ENCODE peak calls at places on chromosomes 16 and 17, in seven cellular contexts. One of them, this sample, is unnamed.

GRCh38 chr17:57697891-57698708 is 47.0 kb downstream of the CCDC182 start:
- DNase-seq in foreskin fibroblast: no peak
- DNase-seq in Calu3: no peak
- DNase-seq in mucosa of descending colon: no peak
- DNase-seq in Caco-2: no peak
- DNase-seq in fibroblast of pulmonary artery: no peak
- DNase-seq in activated CD8-positive, alpha-beta T cell treated with anti-CD3 and anti-CD28 coated beads for 36 hours: peak; percentile 54
- DNase-seq in this sample: no peak

GRCh38 chr17:68955181-68955841 is at the start of gene ABCA8:
- DNase-seq in foreskin fibroblast: peak; percentile 55
- DNase-seq in Calu3: no peak
- DNase-seq in mucosa of descending colon: no peak
- DNase-seq in Caco-2: no peak
- DNase-seq in fibroblast of pulmonary artery: peak; percentile 88
- DNase-seq in activated CD8-positive, alpha-beta T cell treated with anti-CD3 and anti-CD28 coated beads for 36 hours: no peak
- DNase-seq in this sample: no peak

GRCh38 chr17:42843358-42843934 is 934 bp upstream of the AOC2 start:
- DNase-seq in foreskin fibroblast: peak; percentile 56
- DNase-seq in Calu3: peak; percentile 61
- DNase-seq in mucosa of descending colon: no peak
- DNase-seq in Caco-2: peak; percentile 70
- DNase-seq in fibroblast of pulmonary artery: peak; percentile 85
- DNase-seq in activated CD8-positive, alpha-beta T cell treated with anti-CD3 and anti-CD28 coated beads for 36 hours: no peak
- DNase-seq in this sample: no peak

GRCh38 chr16:73082608-73083007 is 34.7 kb upstream of the ZFHX3 start:
- DNase-seq in foreskin fibroblast: peak; percentile 93
- DNase-seq in Calu3: no peak
- DNase-seq in mucosa of descending colon: no peak
- DNase-seq in Caco-2: no peak
- DNase-seq in fibroblast of pulmonary artery: peak; percentile 96
- DNase-seq in activated CD8-positive, alpha-beta T cell treated with anti-CD3 and anti-CD28 coated beads for 36 hours: no peak
- DNase-seq in this sample: no peak

GRCh38 chr16:66911801-66912200 is 6.9 kb downstream of the CDH16 start:
- DNase-seq in foreskin fibroblast: no peak
- DNase-seq in Calu3: no peak
- DNase-seq in mucosa of descending colon: peak; percentile 11
- DNase-seq in Caco-2: no peak
- DNase-seq in fibroblast of pulmonary artery: no peak
- DNase-seq in activated CD8-positive, alpha-beta T cell treated with anti-CD3 and anti-CD28 coated beads for 36 hours: no peak
- DNase-seq in this sample: no peak

GRCh38 chr17:3879591-3880417 is 13.0 kb downstream of the CAMKK1 start:
- DNase-seq in foreskin fibroblast: no peak
- DNase-seq in Calu3: no peak
- DNase-seq in mucosa of descending colon: peak; percentile 58
- DNase-seq in Caco-2: no peak
- DNase-seq in fibroblast of pulmonary artery: no peak
- DNase-seq in activated CD8-positive, alpha-beta T cell treated with anti-CD3 and anti-CD28 coated beads for 36 hours: no peak
- DNase-seq in this sample: no peak

GRCh38 chr16:29809850-29810698 is 1.9 kb upstream of the PRRT2 start:
- DNase-seq in foreskin fibroblast: no peak
- DNase-seq in Calu3: no peak
- DNase-seq in mucosa of descending colon: peak; percentile 57
- DNase-seq in Caco-2: no peak
- DNase-seq in fibroblast of pulmonary artery: no peak
- DNase-seq in activated CD8-positive, alpha-beta T cell treated with anti-CD3 and anti-CD28 coated beads for 36 hours: peak; percentile 76
- DNase-seq in this sample: no peak

GRCh38 chr17:11853321-11854151 is 143.7 kb downstream of the ZNF18 start:
- DNase-seq in foreskin fibroblast: no peak
- DNase-seq in Calu3: no peak
- DNase-seq in mucosa of descending colon: no peak
- DNase-seq in Caco-2: no peak
- DNase-seq in fibroblast of pulmonary artery: no peak
- DNase-seq in activated CD8-positive, alpha-beta T cell treated with anti-CD3 and anti-CD28 coated beads for 36 hours: no peak
- DNase-seq in this sample: no peak

GRCh38 chr17:975321-975982 is 4.1 kb downstream of the NXN start:
- DNase-seq in foreskin fibroblast: peak; percentile 60
- DNase-seq in Calu3: no peak
- DNase-seq in mucosa of descending colon: peak; percentile 6
- DNase-seq in Caco-2: no peak
- DNase-seq in fibroblast of pulmonary artery: no peak
- DNase-seq in activated CD8-positive, alpha-beta T cell treated with anti-CD3 and anti-CD28 coated beads for 36 hours: no peak
- DNase-seq in this sample: no peak

GRCh38 chr16:74268372-74268782 is 28.2 kb upstream of the PSMD7 start:
- DNase-seq in foreskin fibroblast: no peak
- DNase-seq in Calu3: no peak
- DNase-seq in mucosa of descending colon: no peak
- DNase-seq in Caco-2: no peak
- DNase-seq in fibroblast of pulmonary artery: no peak
- DNase-seq in activated CD8-positive, alpha-beta T cell treated with anti-CD3 and anti-CD28 coated beads for 36 hours: no peak
- DNase-seq in this sample: no peak

GRCh38 chr17:74785096-74785980 is 9.2 kb upstream of the NAT9 start:
- DNase-seq in foreskin fibroblast: no peak
- DNase-seq in Calu3: no peak
- DNase-seq in mucosa of descending colon: no peak
- DNase-seq in Caco-2: no peak
- DNase-seq in fibroblast of pulmonary artery: no peak
- DNase-seq in activated CD8-positive, alpha-beta T cell treated with anti-CD3 and anti-CD28 coated beads for 36 hours: peak; percentile 65
- DNase-seq in this sample: no peak

GRCh38 chr17:79046501-79047280 is 22.7 kb downstream of the C1QTNF1 start:
- DNase-seq in foreskin fibroblast: peak; percentile 35
- DNase-seq in Calu3: no peak
- DNase-seq in mucosa of descending colon: peak; percentile 23
- DNase-seq in Caco-2: no peak
- DNase-seq in fibroblast of pulmonary artery: no peak
- DNase-seq in activated CD8-positive, alpha-beta T cell treated with anti-CD3 and anti-CD28 coated beads for 36 hours: no peak
- DNase-seq in this sample: no peak

GRCh38 chr16:75532142-75532765 is 3.7 kb downstream of the CHST5 start:
- DNase-seq in foreskin fibroblast: no peak
- DNase-seq in Calu3: no peak
- DNase-seq in mucosa of descending colon: no peak
- DNase-seq in Caco-2: no peak
- DNase-seq in fibroblast of pulmonary artery: no peak
- DNase-seq in activated CD8-positive, alpha-beta T cell treated with anti-CD3 and anti-CD28 coated beads for 36 hours: no peak
- DNase-seq in this sample: no peak

GRCh38 chr17:68782829-68783228 is 172.4 kb downstream of the ABCA8 start:
- DNase-seq in foreskin fibroblast: peak; percentile 80
- DNase-seq in Calu3: no peak
- DNase-seq in mucosa of descending colon: no peak
- DNase-seq in Caco-2: no peak
- DNase-seq in fibroblast of pulmonary artery: no peak
- DNase-seq in activated CD8-positive, alpha-beta T cell treated with anti-CD3 and anti-CD28 coated beads for 36 hours: no peak
- DNase-seq in this sample: no peak

GRCh38 chr16:89373355-89374110 is 116.8 kb downstream of the ANKRD11 start:
- DNase-seq in foreskin fibroblast: peak; percentile 59
- DNase-seq in Calu3: no peak
- DNase-seq in mucosa of descending colon: no peak
- DNase-seq in Caco-2: peak; percentile 32
- DNase-seq in fibroblast of pulmonary artery: peak; percentile 73
- DNase-seq in activated CD8-positive, alpha-beta T cell treated with anti-CD3 and anti-CD28 coated beads for 36 hours: no peak
- DNase-seq in this sample: no peak

GRCh38 chr16:20430948-20431347 is 20.4 kb upstream of the ACSM2A start:
- DNase-seq in foreskin fibroblast: no peak
- DNase-seq in Calu3: no peak
- DNase-seq in mucosa of descending colon: no peak
- DNase-seq in Caco-2: no peak
- DNase-seq in fibroblast of pulmonary artery: no peak
- DNase-seq in activated CD8-positive, alpha-beta T cell treated with anti-CD3 and anti-CD28 coated beads for 36 hours: no peak
- DNase-seq in this sample: no peak

GRCh38 chr17:51734462-51734861 is 424.1 kb downstream of the CA10 start:
- DNase-seq in foreskin fibroblast: no peak
- DNase-seq in Calu3: no peak
- DNase-seq in mucosa of descending colon: no peak
- DNase-seq in Caco-2: peak; percentile 42
- DNase-seq in fibroblast of pulmonary artery: no peak
- DNase-seq in activated CD8-positive, alpha-beta T cell treated with anti-CD3 and anti-CD28 coated beads for 36 hours: peak; percentile 31
- DNase-seq in this sample: no peak

GRCh38 chr17:82956146-82956725 is 116.4 kb upstream of the ZNF750 start:
- DNase-seq in foreskin fibroblast: no peak
- DNase-seq in Calu3: no peak
- DNase-seq in mucosa of descending colon: no peak
- DNase-seq in Caco-2: no peak
- DNase-seq in fibroblast of pulmonary artery: no peak
- DNase-seq in activated CD8-positive, alpha-beta T cell treated with anti-CD3 and anti-CD28 coated beads for 36 hours: no peak
- DNase-seq in this sample: no peak

GRCh38 chr16:82943371-82943770 is 316.6 kb downstream of the CDH13 start:
- DNase-seq in foreskin fibroblast: peak; percentile 33
- DNase-seq in Calu3: no peak
- DNase-seq in mucosa of descending colon: no peak
- DNase-seq in Caco-2: no peak
- DNase-seq in fibroblast of pulmonary artery: peak; percentile 55
- DNase-seq in activated CD8-positive, alpha-beta T cell treated with anti-CD3 and anti-CD28 coated beads for 36 hours: no peak
- DNase-seq in this sample: no peak

GRCh38 chr17:8629371-8630226 is 926 bp downstream of the MYH10 start:
- DNase-seq in foreskin fibroblast: no peak
- DNase-seq in Calu3: peak; percentile 12
- DNase-seq in mucosa of descending colon: peak; percentile 45
- DNase-seq in Caco-2: peak; percentile 46
- DNase-seq in fibroblast of pulmonary artery: peak; percentile 36
- DNase-seq in activated CD8-positive, alpha-beta T cell treated with anti-CD3 and anti-CD28 coated beads for 36 hours: peak; percentile 40
- DNase-seq in this sample: no peak

GRCh38 chr17:8630802-8631553 is 453 bp upstream of the MYH10 start:
- DNase-seq in foreskin fibroblast: peak; percentile 99
- DNase-seq in Calu3: peak; percentile 96
- DNase-seq in mucosa of descending colon: peak; percentile 96
- DNase-seq in Caco-2: peak; percentile 96
- DNase-seq in fibroblast of pulmonary artery: peak; percentile 100
- DNase-seq in activated CD8-positive, alpha-beta T cell treated with anti-CD3 and anti-CD28 coated beads for 36 hours: peak; percentile 97
- DNase-seq in this sample: peak; percentile 68

GRCh38 chr17:8631554-8631877 is 991 bp upstream of the MYH10 start:
- DNase-seq in foreskin fibroblast: no peak
- DNase-seq in Calu3: no peak
- DNase-seq in mucosa of descending colon: no peak
- DNase-seq in Caco-2: no peak
- DNase-seq in fibroblast of pulmonary artery: peak; percentile 32
- DNase-seq in activated CD8-positive, alpha-beta T cell treated with anti-CD3 and anti-CD28 coated beads for 36 hours: no peak
- DNase-seq in this sample: no peak

GRCh38 chr17:8628609-8629169 is 1.8 kb downstream of the MYH10 start:
- DNase-seq in foreskin fibroblast: no peak
- DNase-seq in Calu3: no peak
- DNase-seq in mucosa of descending colon: no peak
- DNase-seq in Caco-2: no peak
- DNase-seq in fibroblast of pulmonary artery: peak; percentile 20
- DNase-seq in activated CD8-positive, alpha-beta T cell treated with anti-CD3 and anti-CD28 coated beads for 36 hours: no peak
- DNase-seq in this sample: no peak

GRCh38 chr17:8630227-8630801 is at the start of gene MYH10:
- DNase-seq in foreskin fibroblast: no peak
- DNase-seq in Calu3: no peak
- DNase-seq in mucosa of descending colon: no peak
- DNase-seq in Caco-2: no peak
- DNase-seq in fibroblast of pulmonary artery: no peak
- DNase-seq in activated CD8-positive, alpha-beta T cell treated with anti-CD3 and anti-CD28 coated beads for 36 hours: no peak
- DNase-seq in this sample: no peak
- TF ChIP-seq CTCF in foreskin fibroblast: no peak
- TF ChIP-seq CTCF in Calu3: no peak
- TF ChIP-seq CTCF in mucosa of descending colon: no peak
- TF ChIP-seq CTCF in Caco-2: no peak
- TF ChIP-seq CTCF in fibroblast of pulmonary artery: no peak
- TF ChIP-seq CTCF in activated CD8-positive, alpha-beta T cell treated with anti-CD3 and anti-CD28 coated beads for 36 hours: no peak
- TF ChIP-seq CTCF in this sample: no peak

GRCh38 chr17:32876414-32877163 is at the start of gene MYO1D:
- DNase-seq in foreskin fibroblast: no peak
- DNase-seq in Calu3: peak; percentile 83
- DNase-seq in mucosa of descending colon: peak; percentile 92
- DNase-seq in Caco-2: peak; percentile 88
- DNase-seq in fibroblast of pulmonary artery: no peak
- DNase-seq in activated CD8-positive, alpha-beta T cell treated with anti-CD3 and anti-CD28 coated beads for 36 hours: peak; percentile 84
- DNase-seq in this sample: peak; percentile 44
- TF ChIP-seq CTCF in foreskin fibroblast: peak; percentile 43
- TF ChIP-seq CTCF in Calu3: peak; percentile 65
- TF ChIP-seq CTCF in mucosa of descending colon: peak; percentile 49
- TF ChIP-seq CTCF in Caco-2: peak; percentile 63
- TF ChIP-seq CTCF in fibroblast of pulmonary artery: no peak
- TF ChIP-seq CTCF in activated CD8-positive, alpha-beta T cell treated with anti-CD3 and anti-CD28 coated beads for 36 hours: peak; percentile 39
- TF ChIP-seq CTCF in this sample: peak; percentile 23

GRCh38 chr16:70582280-70582978 is 58.8 kb downstream of the SF3B3 start:
- DNase-seq in foreskin fibroblast: no peak
- DNase-seq in Calu3: no peak
- DNase-seq in mucosa of descending colon: no peak
- DNase-seq in Caco-2: peak; percentile 31
- DNase-seq in fibroblast of pulmonary artery: no peak
- DNase-seq in activated CD8-positive, alpha-beta T cell treated with anti-CD3 and anti-CD28 coated beads for 36 hours: peak; percentile 25
- DNase-seq in this sample: no peak
- TF ChIP-seq CTCF in foreskin fibroblast: no peak
- TF ChIP-seq CTCF in Calu3: no peak
- TF ChIP-seq CTCF in mucosa of descending colon: no peak
- TF ChIP-seq CTCF in Caco-2: no peak
- TF ChIP-seq CTCF in fibroblast of pulmonary artery: peak; percentile 32
- TF ChIP-seq CTCF in activated CD8-positive, alpha-beta T cell treated with anti-CD3 and anti-CD28 coated beads for 36 hours: peak; percentile 35
- TF ChIP-seq CTCF in this sample: no peak

DNA sequence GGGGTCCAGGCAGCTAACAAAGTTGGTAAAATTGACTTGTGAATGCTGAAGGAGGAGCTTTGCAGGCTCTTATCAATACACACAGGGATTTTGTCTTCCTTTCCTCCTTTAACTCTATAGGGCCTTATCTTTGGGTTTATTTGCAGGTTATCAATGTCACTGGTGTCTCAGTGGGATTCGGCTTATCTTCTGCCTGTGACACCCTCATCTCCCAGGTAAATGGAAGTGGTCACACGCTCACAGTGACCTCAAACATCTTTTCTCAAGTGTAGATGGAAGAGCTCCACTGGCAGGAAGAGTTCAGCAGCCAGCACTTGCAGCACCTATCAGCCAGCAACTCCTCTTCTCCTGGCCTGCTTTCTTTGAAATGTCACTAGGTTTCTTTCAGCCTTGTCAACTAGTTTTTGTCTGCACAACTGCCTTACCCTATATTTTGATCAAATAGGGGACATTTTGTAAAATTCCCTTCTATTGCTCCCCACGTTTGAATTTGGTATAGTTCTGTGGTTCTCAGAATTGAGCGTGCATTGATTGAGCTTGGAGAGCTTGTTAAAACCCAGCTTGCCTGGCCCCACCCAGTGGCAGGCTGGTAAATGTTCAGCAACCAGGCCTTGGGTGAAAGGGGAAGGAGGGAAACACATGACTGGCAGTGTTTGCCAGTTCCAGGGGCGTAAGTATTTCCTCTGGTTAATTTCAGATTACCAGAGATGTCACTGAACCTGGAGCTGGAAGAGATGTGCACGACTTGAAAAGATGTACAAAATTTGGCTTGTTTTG is 12.8 kb downstream of the SLC47A1 start:
- DNase-seq in foreskin fibroblast: no peak
- DNase-seq in Calu3: peak; percentile 7
- DNase-seq in mucosa of descending colon: peak; percentile 68
- DNase-seq in Caco-2: peak; percentile 30
- DNase-seq in fibroblast of pulmonary artery: no peak
- DNase-seq in activated CD8-positive, alpha-beta T cell treated with anti-CD3 and anti-CD28 coated beads for 36 hours: peak; percentile 11
- DNase-seq in this sample: no peak
- TF ChIP-seq CTCF in foreskin fibroblast: no peak
- TF ChIP-seq CTCF in Calu3: no peak
- TF ChIP-seq CTCF in mucosa of descending colon: no peak
- TF ChIP-seq CTCF in Caco-2: no peak
- TF ChIP-seq CTCF in fibroblast of pulmonary artery: peak; percentile 2
- TF ChIP-seq CTCF in activated CD8-positive, alpha-beta T cell treated with anti-CD3 and anti-CD28 coated beads for 36 hours: no peak
- TF ChIP-seq CTCF in this sample: no peak

This sample was measured in natural killer cell.